ENCODE peak calls at places on chromosome 22, in six cellular contexts. O, P, Y, L, H and E are unnamed samples.

GRCh38 chr22:31852691-31853370 is 91.5 kb upstream of the YWHAH start:
- DNase-seq in H (no peak), P (no peak), O (peak), L (peak), Y (no peak), E (no peak)

GRCh38 chr22:42142771-42143461 is 12.3 kb upstream of the CYP2D6 start:
- DNase-seq in Y (no peak), P (no peak), H (no peak), O (no peak), L (no peak), E (no peak)

GRCh38 chr22:20243176-20243544 is 25.0 kb downstream of the RTN4R start:
- DNase-seq in Y (no peak), H (no peak), P (no peak), L (no peak), O (no peak), E (no peak)

GRCh38 chr22:25777870-25778269 is 35.9 kb downstream of the MYO18B start:
- DNase-seq in H (peak), O (peak), L (peak), Y (peak), P (no peak), E (peak)

GRCh38 chr22:41951898-41952474 is at the start of gene SMIM45:
- DNase-seq in H (no peak), L (peak), O (no peak), P (no peak), Y (no peak), E (no peak)

GRCh38 chr22:32340437-32340836 is 17.2 kb upstream of the RFPL3 start:
- DNase-seq in O (no peak), Y (no peak), H (no peak), P (no peak), L (no peak), E (no peak)

GRCh38 chr22:39634530-39635399 is 64.2 kb downstream of the CACNA1I start:
- DNase-seq in H (peak), L (no peak), P (no peak), O (peak), Y (peak), E (no peak)

GRCh38 chr22:50146440-50147228 is 23.9 kb upstream of the PANX2 start:
- DNase-seq in H (peak), Y (peak), O (peak), P (peak), L (peak), E (no peak)

GRCh38 chr22:19806213-19807160 is 45.9 kb downstream of the TBX1 start:
- DNase-seq in P (no peak), O (no peak), Y (peak), H (peak), L (no peak), E (no peak)

GRCh38 chr22:29269731-29270474 is 1.8 kb downstream of the EWSR1 start:
- DNase-seq in O (no peak), P (no peak), Y (peak), L (peak), H (no peak), E (no peak)

GRCh38 chr22:25169278-25170031 is 30.2 kb upstream of the CRYBB3 start:
- DNase-seq in P (no peak), O (no peak), Y (no peak), L (no peak), H (no peak), E (no peak)

GRCh38 chr22:20943104-20943933 is 23.7 kb upstream of the AIFM3 start:
- DNase-seq in Y (no peak), H (no peak), O (no peak), P (no peak), L (no peak), E (no peak)

GRCh38 chr22:20155330-20156041 is 4.6 kb upstream of the CCDC188 start:
- DNase-seq in O (peak), H (no peak), P (peak), Y (no peak), L (peak), E (no peak)

GRCh38 chr22:19878461-19879247 is 24.0 kb upstream of the GNB1L start:
- DNase-seq in L (no peak), H (no peak), Y (no peak), P (peak), O (peak), E (no peak)

GRCh38 chr22:37565830-37566229 is 5.5 kb downstream of the CDC42EP1 start:
- DNase-seq in O (no peak), L (no peak), Y (no peak), H (no peak), P (no peak), E (no peak)

GRCh38 chr22:43162412-43163150 is 11.2 kb downstream of the TSPO start:
- DNase-seq in H (no peak), Y (no peak), P (no peak), O (no peak), L (no peak), E (no peak)

GRCh38 chr22:43157874-43158546 is 6.7 kb downstream of the TSPO start:
- DNase-seq in P (no peak), H (no peak), Y (no peak), L (no peak), O (no peak), E (no peak)

GRCh38 chr22:43160497-43161126 is 9.3 kb downstream of the TSPO start:
- DNase-seq in Y (no peak), O (no peak), P (no peak), H (no peak), L (no peak), E (no peak)

GRCh38 chr22:43158778-43159483 is 7.6 kb downstream of the TSPO start:
- DNase-seq in Y (no peak), L (no peak), O (no peak), H (no peak), P (no peak), E (no peak)

DNA sequence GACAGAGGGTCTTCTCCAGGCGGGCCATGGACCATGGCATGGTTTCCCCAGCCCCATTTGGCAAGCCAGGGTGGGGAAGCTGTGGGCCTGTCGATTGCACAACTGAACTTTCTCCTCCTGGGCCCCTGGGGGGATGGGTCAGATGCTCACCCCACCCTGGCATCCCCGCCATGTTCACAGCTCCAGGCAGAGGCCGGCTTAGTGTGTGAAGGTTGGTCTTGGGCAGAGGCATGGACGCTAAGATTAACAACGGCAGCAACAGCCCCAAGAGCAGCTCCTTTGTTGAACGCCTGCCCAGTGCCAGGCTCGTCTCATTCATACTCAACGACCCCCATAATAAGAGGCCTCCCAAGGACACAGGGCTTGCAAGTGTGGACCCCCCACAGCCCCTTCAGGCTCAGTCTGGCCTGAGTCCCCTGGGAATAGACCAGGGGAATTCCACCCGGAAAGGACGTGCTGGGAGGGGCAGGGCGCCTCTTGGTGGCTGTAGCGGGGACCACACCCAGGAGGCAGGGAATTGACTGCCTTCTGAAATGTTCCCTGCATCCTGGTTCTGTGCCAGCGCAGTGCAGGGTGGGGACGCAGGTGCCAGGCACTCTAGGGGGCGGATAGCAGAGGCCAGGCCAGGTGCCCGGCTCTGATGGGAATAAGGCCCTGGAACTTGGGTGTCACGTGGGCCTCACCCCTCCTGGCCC is 8.3 kb downstream of the TSPO start:
- DNase-seq in Y (no peak), H (no peak), O (no peak), L (peak), P (no peak), E (peak)
- TF ChIP-seq CTCF in Y (peak), H (no peak), O (no peak), L (peak), P (no peak), E (peak)

GRCh38 chr22:44368611-44369010 is 55.9 kb upstream of the SHISAL1 start:
- DNase-seq in P (peak), Y (no peak), O (no peak), H (no peak), L (no peak), E (no peak)

GRCh38 chr22:44369916-44370804 is 57.4 kb upstream of the SHISAL1 start:
- DNase-seq in O (no peak), Y (no peak), P (no peak), L (no peak), H (no peak), E (no peak)

GRCh38 chr22:44366372-44367310 is 53.9 kb upstream of the SHISAL1 start:
- DNase-seq in P (peak), O (no peak), H (no peak), Y (no peak), L (no peak), E (no peak)

GRCh38 chr22:44371741-44372525 is 59.2 kb upstream of the SHISAL1 start:
- DNase-seq in O (no peak), P (no peak), H (no peak), L (no peak), Y (no peak), E (no peak)

GRCh38 chr22:44369241-44369652 is 56.5 kb upstream of the SHISAL1 start:
- DNase-seq in P (no peak), H (no peak), Y (no peak), L (peak), O (no peak), E (peak)
- TF ChIP-seq CTCF in P (no peak), H (no peak), Y (peak), L (peak), O (no peak), E (peak)

GRCh38 chr22:47626428-47627390 is 864.3 kb downstream of the TBC1D22A start:
- DNase-seq in Y (peak), L (no peak), O (no peak), P (no peak), H (no peak), E (no peak)
- TF ChIP-seq CTCF in Y (peak), L (no peak), O (no peak), P (no peak), H (no peak), E (no peak)

DNA sequence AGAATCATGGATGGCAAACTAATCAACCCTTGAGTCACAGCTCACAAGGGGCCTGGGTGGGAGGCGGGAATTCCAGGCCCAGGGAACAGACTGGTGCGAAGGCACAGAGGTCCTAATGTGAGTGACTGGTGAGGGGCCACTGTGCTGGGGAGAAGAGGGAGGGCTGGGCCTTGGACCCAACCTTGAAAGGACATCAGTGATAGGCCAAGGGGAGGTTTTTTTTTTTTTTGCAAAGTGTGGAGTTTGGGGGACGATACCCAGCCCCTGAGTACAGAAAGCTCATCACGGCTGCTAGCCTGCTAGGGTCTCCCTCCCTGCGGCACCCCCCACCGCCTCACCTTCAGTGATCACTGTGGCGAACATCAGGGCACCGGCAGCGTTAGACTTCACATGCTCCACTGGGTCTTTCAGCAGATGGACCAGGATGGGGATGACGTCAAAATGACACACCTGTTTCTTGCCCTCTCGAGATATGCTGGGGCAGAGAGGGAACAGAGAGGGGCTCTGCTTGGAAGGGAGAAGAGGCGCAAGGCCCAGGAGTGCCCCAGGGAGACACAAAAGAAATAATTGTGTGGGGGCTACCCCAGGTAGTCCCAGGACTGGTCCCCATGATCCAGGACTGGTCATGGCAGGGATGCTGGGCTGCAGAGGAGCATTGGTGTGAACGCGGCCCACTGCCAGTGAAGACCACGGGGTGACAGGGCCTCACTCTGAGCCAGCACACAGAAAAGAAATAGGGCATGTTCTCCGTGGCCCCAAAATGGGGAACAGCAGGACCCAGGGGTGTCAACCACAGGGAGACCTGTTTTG is 8.6 kb upstream of the GNAZ start:
- DNase-seq in Y (no peak), L (no peak), H (no peak), P (no peak), O (no peak), E (no peak)
- TF ChIP-seq CTCF in Y (no peak), L (no peak), H (no peak), P (no peak), O (no peak), E (no peak)

DNA sequence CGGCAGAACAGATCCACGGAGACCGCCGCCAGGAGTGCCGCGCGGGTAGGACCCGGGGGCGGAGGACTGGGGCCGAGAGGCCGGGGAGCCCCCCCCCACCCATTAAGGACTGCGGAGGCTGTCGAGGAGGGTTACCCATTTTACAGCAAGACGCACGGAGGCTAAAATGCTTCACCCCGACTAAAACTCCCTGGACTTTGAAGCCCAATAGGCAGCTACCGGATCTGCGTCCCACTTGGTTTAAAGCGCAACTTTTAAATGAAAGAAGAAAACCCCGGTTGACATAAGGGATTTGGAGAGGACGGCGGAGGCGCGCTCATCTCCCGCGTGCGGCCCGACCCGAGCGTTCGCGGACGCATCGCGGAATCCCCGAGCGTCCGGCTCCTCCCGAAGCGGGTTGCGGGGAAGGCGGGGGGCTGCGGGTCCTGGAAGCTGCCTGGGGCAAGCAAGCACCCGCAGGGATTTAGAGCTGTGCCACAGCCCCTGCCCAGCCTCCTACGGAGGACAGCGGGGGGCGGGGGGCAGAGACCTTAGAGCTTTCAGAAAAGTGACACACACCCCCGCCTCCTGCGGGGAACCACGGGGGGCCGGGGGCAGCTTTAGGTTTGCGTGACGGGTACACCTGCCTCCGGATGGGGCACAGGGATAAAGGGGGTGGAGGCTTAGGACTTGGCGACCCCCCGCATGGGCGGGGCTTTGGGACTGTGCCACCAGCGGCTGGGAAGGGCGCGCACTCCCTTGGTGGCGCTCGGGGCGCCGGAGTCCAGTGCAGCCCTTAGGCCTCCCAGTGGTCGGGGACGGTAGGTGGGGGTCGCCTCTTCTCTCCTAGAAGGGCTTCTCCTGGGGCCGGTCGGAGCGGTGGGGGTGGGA is 761 bp upstream of the CELSR1 start:
- DNase-seq in O (no peak), L (peak), P (no peak), Y (no peak), H (no peak), E (peak)
- TF ChIP-seq CTCF in O (no peak), L (peak), P (no peak), Y (peak), H (peak), E (no peak)

DNA sequence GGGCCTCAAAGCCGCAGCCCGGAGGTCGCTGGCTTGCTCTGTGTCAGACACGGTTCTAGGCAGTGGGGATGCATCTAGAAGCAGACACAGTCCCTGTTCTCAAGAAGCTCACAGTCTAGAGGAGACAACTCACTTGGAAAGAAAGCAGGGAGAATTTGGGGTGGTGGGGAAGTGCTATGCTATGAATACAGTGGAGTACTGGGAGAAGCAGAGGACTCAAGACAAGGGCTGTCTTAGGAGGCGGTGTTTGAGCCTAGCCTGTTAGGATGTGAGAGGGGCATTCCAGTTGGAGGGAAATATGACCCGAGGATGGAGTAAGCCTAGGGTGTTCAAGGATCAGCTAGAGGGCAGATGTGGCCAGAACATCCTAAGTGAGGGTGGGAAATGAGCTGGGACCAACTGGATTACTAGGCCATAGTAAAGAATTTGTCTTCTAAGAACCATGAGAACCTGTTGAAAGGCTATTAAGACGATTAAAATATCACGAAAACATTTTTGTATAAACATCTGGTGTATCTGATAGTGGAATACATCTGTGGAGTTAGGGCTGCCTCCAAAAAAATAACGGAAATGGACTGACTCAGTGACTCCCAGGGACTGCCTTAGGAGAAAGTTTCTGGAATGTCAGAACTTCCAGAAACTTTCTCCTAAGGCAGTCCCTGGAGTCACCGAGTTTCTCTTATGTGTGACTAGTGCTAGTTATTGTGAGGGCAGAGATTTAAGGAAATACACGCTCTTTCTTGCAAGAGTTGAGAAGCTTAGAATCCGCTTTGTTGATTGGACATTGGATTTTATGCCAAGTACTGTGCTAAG is 1.1 kb upstream of the PITPNB start:
- DNase-seq in O (peak), H (no peak), Y (peak), L (peak), P (peak), E (peak)
- TF ChIP-seq CTCF in O (peak), H (no peak), Y (no peak), L (peak), P (no peak), E (no peak)

GRCh38 chr22:49052560-49052959 is 775.1 kb downstream of the BRD1 start:
- DNase-seq in L (no peak), H (no peak), P (no peak), O (no peak), Y (no peak), E (no peak)

GRCh38 chr22:49053574-49053973 is 774.1 kb downstream of the BRD1 start:
- DNase-seq in L (no peak), P (no peak), Y (no peak), H (no peak), O (no peak), E (no peak)

GRCh38 chr22:49057910-49058309 is 769.8 kb downstream of the BRD1 start:
- DNase-seq in L (no peak), H (no peak), P (no peak), O (no peak), Y (no peak), E (no peak)

GRCh38 chr22:49055406-49055805 is 772.3 kb downstream of the BRD1 start:
- DNase-seq in H (no peak), Y (no peak), O (no peak), L (no peak), P (no peak), E (no peak)

DNA sequence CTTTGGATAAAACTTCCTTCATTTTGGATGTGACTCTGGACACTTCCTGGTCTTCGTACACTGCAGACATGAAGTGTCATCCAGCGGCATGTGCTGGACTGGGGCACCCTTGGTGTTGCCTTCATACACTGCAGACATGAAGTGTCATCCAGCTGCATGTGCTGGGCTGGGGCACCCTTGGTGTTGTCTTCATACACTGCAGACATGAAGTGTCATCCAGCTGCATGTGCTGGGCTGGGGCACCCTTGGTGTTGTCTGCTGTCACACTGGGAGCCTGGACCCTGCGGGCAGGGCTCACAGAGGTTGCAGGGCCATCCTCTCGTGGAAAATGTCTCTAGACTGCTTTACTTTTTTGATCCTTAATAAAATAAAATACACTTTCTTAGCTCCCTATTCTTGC is 771.4 kb downstream of the BRD1 start:
- DNase-seq in L (no peak), O (no peak), P (no peak), H (no peak), Y (no peak), E (no peak)
- TF ChIP-seq CTCF in L (no peak), O (no peak), P (no peak), H (no peak), Y (no peak), E (no peak)

GRCh38 chr22:40691532-40691931 is 12.2 kb downstream of the MCHR1 start:
- DNase-seq in O (no peak), Y (no peak), P (no peak), H (no peak), L (no peak), E (no peak)
- TF ChIP-seq CTCF in O (no peak), Y (no peak), P (no peak), H (no peak), L (no peak), E (no peak)